ENCODE peak calls at places on chromosome X, in seven cellular contexts. One of them, this sample, is unnamed.

GRCh38 chrX:30971761-30972603 is 82.9 kb upstream of the TAB3 start:
- DNase-seq in uterus: no peak
- DNase-seq in upper lobe of left lung: peak; percentile 28
- DNase-seq in ovary: peak; percentile 18
- DNase-seq in testis: peak; percentile 48
- DNase-seq in astrocyte: peak; percentile 18
- DNase-seq in aorta: no peak
- DNase-seq in this sample: peak; percentile 63

GRCh38 chrX:105618393-105619101 is 203.8 kb upstream of the NRK start:
- DNase-seq in uterus: no peak
- DNase-seq in upper lobe of left lung: no peak
- DNase-seq in astrocyte: no peak
- DNase-seq in ovary: no peak
- DNase-seq in aorta: no peak
- DNase-seq in testis: no peak
- DNase-seq in this sample: no peak

GRCh38 chrX:133365886-133366611 is 49.2 kb downstream of the GPC4 start:
- DNase-seq in uterus: no peak
- DNase-seq in upper lobe of left lung: no peak
- DNase-seq in astrocyte: peak; percentile 80
- DNase-seq in ovary: no peak
- DNase-seq in aorta: no peak
- DNase-seq in testis: no peak
- DNase-seq in this sample: no peak

GRCh38 chrX:47316276-47317025 is 53.9 kb upstream of the ZNF157 start:
- DNase-seq in uterus: no peak
- DNase-seq in aorta: no peak
- DNase-seq in ovary: no peak
- DNase-seq in astrocyte: no peak
- DNase-seq in testis: no peak
- DNase-seq in upper lobe of left lung: no peak
- DNase-seq in this sample: peak; percentile 87

GRCh38 chrX:118698516-118699247 is 28.7 kb upstream of the IL13RA1 start:
- DNase-seq in astrocyte: no peak
- DNase-seq in aorta: no peak
- DNase-seq in upper lobe of left lung: no peak
- DNase-seq in testis: no peak
- DNase-seq in uterus: no peak
- DNase-seq in ovary: no peak
- DNase-seq in this sample: no peak

GRCh38 chrX:39438603-39439602 is 637.6 kb downstream of the MID1IP1 start:
- DNase-seq in aorta: no peak
- DNase-seq in ovary: no peak
- DNase-seq in upper lobe of left lung: no peak
- DNase-seq in uterus: no peak
- DNase-seq in testis: no peak
- DNase-seq in astrocyte: no peak
- DNase-seq in this sample: no peak

GRCh38 chrX:8036914-8037313 is 109.7 kb upstream of the PNPLA4 start:
- DNase-seq in ovary: no peak
- DNase-seq in aorta: no peak
- DNase-seq in uterus: no peak
- DNase-seq in testis: no peak
- DNase-seq in astrocyte: no peak
- DNase-seq in upper lobe of left lung: no peak
- DNase-seq in this sample: no peak

GRCh38 chrX:46477435-46477834 is 67.8 kb downstream of the ZNF674 start:
- DNase-seq in astrocyte: peak; percentile 33
- DNase-seq in ovary: no peak
- DNase-seq in aorta: no peak
- DNase-seq in upper lobe of left lung: no peak
- DNase-seq in uterus: no peak
- DNase-seq in testis: no peak
- DNase-seq in this sample: no peak

GRCh38 chrX:53435997-53436396 is 1.8 kb upstream of the HSD17B10 start:
- DNase-seq in astrocyte: peak; percentile 47
- DNase-seq in testis: peak; percentile 63
- DNase-seq in aorta: no peak
- DNase-seq in ovary: peak; percentile 72
- DNase-seq in uterus: peak; percentile 59
- DNase-seq in upper lobe of left lung: peak; percentile 75
- DNase-seq in this sample: peak; percentile 67

GRCh38 chrX:22122510-22122909 is 90.4 kb downstream of the PHEX start:
- DNase-seq in testis: no peak
- DNase-seq in upper lobe of left lung: no peak
- DNase-seq in astrocyte: peak; percentile 75
- DNase-seq in uterus: peak; percentile 45
- DNase-seq in ovary: no peak
- DNase-seq in aorta: no peak
- DNase-seq in this sample: no peak

GRCh38 chrX:50180073-50180940 is 20.5 kb downstream of the AKAP4 start:
- DNase-seq in aorta: no peak
- DNase-seq in astrocyte: no peak
- DNase-seq in testis: peak; percentile 26
- DNase-seq in ovary: no peak
- DNase-seq in uterus: no peak
- DNase-seq in upper lobe of left lung: no peak
- DNase-seq in this sample: no peak

GRCh38 chrX:111511477-111511876 is at the start of gene SERTM2:
- DNase-seq in ovary: no peak
- DNase-seq in aorta: no peak
- DNase-seq in astrocyte: peak; percentile 30
- DNase-seq in testis: no peak
- DNase-seq in upper lobe of left lung: no peak
- DNase-seq in uterus: no peak
- DNase-seq in this sample: no peak
- H3K4me3 ChIP-seq in ovary: peak within 1 kb of the TSS; percentile 11
- H3K4me3 ChIP-seq in aorta: no peak within 1 kb of the TSS
- H3K4me3 ChIP-seq in astrocyte: no peak within 1 kb of the TSS
- H3K4me3 ChIP-seq in testis: no peak within 1 kb of the TSS
- H3K4me3 ChIP-seq in upper lobe of left lung: no peak within 1 kb of the TSS
- H3K4me3 ChIP-seq in uterus: no peak within 1 kb of the TSS
- H3K4me3 ChIP-seq in this sample: no peak within 1 kb of the TSS

GRCh38 chrX:71927040-71927439 is 16.4 kb downstream of the NHSL2 start:
- DNase-seq in ovary: no peak
- DNase-seq in aorta: no peak
- DNase-seq in testis: no peak
- DNase-seq in uterus: no peak
- DNase-seq in astrocyte: no peak
- DNase-seq in upper lobe of left lung: no peak
- DNase-seq in this sample: no peak
- H3K9me3 ChIP-seq in ovary: no peaks in the 10 kb centered on the region
- H3K9me3 ChIP-seq in aorta: no peaks in the 10 kb centered on the region
- H3K9me3 ChIP-seq in testis: no peaks in the 10 kb centered on the region
- H3K9me3 ChIP-seq in uterus: no peaks in the 10 kb centered on the region
- H3K9me3 ChIP-seq in astrocyte: no peaks in the 10 kb centered on the region
- H3K9me3 ChIP-seq in upper lobe of left lung: no peaks in the 10 kb centered on the region
- H3K9me3 ChIP-seq in this sample: no peaks in the 10 kb centered on the region

GRCh38 chrX:155779831-155780230 is 101.3 kb upstream of the VAMP7 start:
- DNase-seq in ovary: no peak
- DNase-seq in testis: no peak
- DNase-seq in astrocyte: no peak
- DNase-seq in uterus: no peak
- DNase-seq in upper lobe of left lung: no peak
- DNase-seq in aorta: no peak
- DNase-seq in this sample: no peak

GRCh38 chrX:155778844-155779553 is 102.1 kb upstream of the VAMP7 start:
- DNase-seq in aorta: no peak
- DNase-seq in ovary: no peak
- DNase-seq in testis: no peak
- DNase-seq in uterus: no peak
- DNase-seq in astrocyte: no peak
- DNase-seq in upper lobe of left lung: no peak
- DNase-seq in this sample: no peak

DNA sequence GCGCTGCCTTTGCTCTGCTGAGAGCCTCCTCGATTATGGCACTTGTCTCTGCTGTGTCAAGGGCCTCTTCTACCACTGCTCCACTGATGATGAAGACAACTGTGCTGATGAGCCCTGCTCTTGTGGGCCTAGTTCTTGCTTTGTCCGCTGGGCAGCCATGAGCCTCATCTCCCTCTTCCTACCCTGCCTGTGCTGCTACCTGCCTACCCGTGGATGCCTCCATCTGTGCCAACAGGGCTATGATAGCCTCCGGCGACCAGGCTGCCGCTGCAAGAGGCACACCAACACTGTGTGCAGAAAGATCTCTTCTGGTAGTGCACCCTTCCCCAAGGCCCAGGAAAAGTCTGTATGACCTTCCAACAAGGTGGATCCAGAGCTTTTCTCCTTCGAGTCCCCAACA is 106.8 kb upstream of the VAMP7 start:
- DNase-seq in astrocyte: no peak
- DNase-seq in ovary: no peak
- DNase-seq in uterus: no peak
- DNase-seq in aorta: no peak
- DNase-seq in upper lobe of left lung: no peak
- DNase-seq in testis: no peak
- DNase-seq in this sample: no peak
- H3K36me3 ChIP-seq in astrocyte: no peaks in the 10 kb centered on the region
- H3K36me3 ChIP-seq in ovary: no peaks in the 10 kb centered on the region
- H3K36me3 ChIP-seq in uterus: no peaks in the 10 kb centered on the region
- H3K36me3 ChIP-seq in aorta: no peaks in the 10 kb centered on the region
- H3K36me3 ChIP-seq in upper lobe of left lung: no peaks in the 10 kb centered on the region
- H3K36me3 ChIP-seq in testis: no peaks in the 10 kb centered on the region
- H3K36me3 ChIP-seq in this sample: no peaks in the 10 kb centered on the region

GRCh38 chrX:43589735-43590515 is 66.2 kb upstream of the MAOA start:
- DNase-seq in testis: no peak
- DNase-seq in upper lobe of left lung: no peak
- DNase-seq in aorta: no peak
- DNase-seq in ovary: peak; percentile 25
- DNase-seq in uterus: no peak
- DNase-seq in astrocyte: no peak
- DNase-seq in this sample: no peak
- H3K4me3 ChIP-seq in testis: no peak overlapping the region
- H3K4me3 ChIP-seq in upper lobe of left lung: no peak overlapping the region
- H3K4me3 ChIP-seq in aorta: no peak overlapping the region
- H3K4me3 ChIP-seq in ovary: no peak overlapping the region
- H3K4me3 ChIP-seq in uterus: no peak overlapping the region
- H3K4me3 ChIP-seq in astrocyte: no peak overlapping the region
- H3K4me3 ChIP-seq in this sample: no peak overlapping the region

GRCh38 chrX:143461616-143462015 is 55.7 kb downstream of the SPANXN3 start:
- DNase-seq in aorta: no peak
- DNase-seq in ovary: no peak
- DNase-seq in astrocyte: no peak
- DNase-seq in upper lobe of left lung: no peak
- DNase-seq in uterus: no peak
- DNase-seq in testis: no peak
- DNase-seq in this sample: no peak
- H3K9me3 ChIP-seq in aorta: no peaks in the 10 kb centered on the region
- H3K9me3 ChIP-seq in ovary: no peaks in the 10 kb centered on the region
- H3K9me3 ChIP-seq in astrocyte: no peaks in the 10 kb centered on the region
- H3K9me3 ChIP-seq in upper lobe of left lung: no peaks in the 10 kb centered on the region
- H3K9me3 ChIP-seq in uterus: no peaks in the 10 kb centered on the region
- H3K9me3 ChIP-seq in testis: no peaks in the 10 kb centered on the region
- H3K9me3 ChIP-seq in this sample: no peaks in the 10 kb centered on the region

GRCh38 chrX:139770366-139770765 is 62.4 kb upstream of the MCF2 start:
- DNase-seq in astrocyte: no peak
- DNase-seq in ovary: no peak
- DNase-seq in upper lobe of left lung: no peak
- DNase-seq in aorta: no peak
- DNase-seq in uterus: no peak
- DNase-seq in testis: no peak
- DNase-seq in this sample: no peak
- H3K36me3 ChIP-seq in astrocyte: no peaks in the 10 kb centered on the region
- H3K36me3 ChIP-seq in ovary: no peaks in the 10 kb centered on the region
- H3K36me3 ChIP-seq in upper lobe of left lung: peaks cover 6% of the 10 kb centered on the region
- H3K36me3 ChIP-seq in aorta: no peaks in the 10 kb centered on the region
- H3K36me3 ChIP-seq in uterus: no peaks in the 10 kb centered on the region
- H3K36me3 ChIP-seq in testis: no peaks in the 10 kb centered on the region
- H3K36me3 ChIP-seq in this sample: peaks cover 67% of the 10 kb centered on the region

DNA sequence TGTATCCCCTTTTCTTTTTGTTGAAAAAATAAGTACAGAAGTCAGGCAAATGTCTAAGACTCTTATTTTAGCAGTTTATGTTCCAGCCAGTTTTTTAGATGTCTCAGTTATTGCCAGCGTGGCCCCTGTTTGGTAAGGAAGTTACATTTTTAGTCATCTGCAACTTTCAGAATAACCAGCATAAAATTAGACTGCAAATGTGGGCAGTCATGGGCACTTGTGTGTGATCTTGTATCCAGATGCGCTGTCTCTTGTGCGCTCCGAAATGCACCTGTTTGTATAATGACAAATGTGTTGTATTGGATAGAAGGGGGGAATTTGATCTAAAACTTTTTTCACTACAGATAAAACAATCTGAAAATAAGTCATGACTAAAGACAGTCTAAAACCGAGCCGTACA is 44.3 kb upstream of the CLCN4 start:
- DNase-seq in ovary: no peak
- DNase-seq in upper lobe of left lung: no peak
- DNase-seq in aorta: no peak
- DNase-seq in testis: no peak
- DNase-seq in astrocyte: no peak
- DNase-seq in uterus: no peak
- DNase-seq in this sample: no peak
- H3K4me3 ChIP-seq in ovary: no peak overlapping the region
- H3K4me3 ChIP-seq in upper lobe of left lung: no peak overlapping the region
- H3K4me3 ChIP-seq in aorta: no peak overlapping the region
- H3K4me3 ChIP-seq in testis: no peak overlapping the region
- H3K4me3 ChIP-seq in astrocyte: no peak overlapping the region
- H3K4me3 ChIP-seq in uterus: no peak overlapping the region
- H3K4me3 ChIP-seq in this sample: no peak overlapping the region

GRCh38 chrX:69746051-69746450 is 130.1 kb downstream of the EDA start:
- DNase-seq in aorta: no peak
- DNase-seq in astrocyte: no peak
- DNase-seq in ovary: no peak
- DNase-seq in upper lobe of left lung: no peak
- DNase-seq in uterus: no peak
- DNase-seq in testis: no peak
- DNase-seq in this sample: no peak
- H3K9me3 ChIP-seq in aorta: no peaks in the 10 kb centered on the region
- H3K9me3 ChIP-seq in astrocyte: no peaks in the 10 kb centered on the region
- H3K9me3 ChIP-seq in ovary: no peaks in the 10 kb centered on the region
- H3K9me3 ChIP-seq in upper lobe of left lung: no peaks in the 10 kb centered on the region
- H3K9me3 ChIP-seq in uterus: no peaks in the 10 kb centered on the region
- H3K9me3 ChIP-seq in testis: no peaks in the 10 kb centered on the region
- H3K9me3 ChIP-seq in this sample: no peaks in the 10 kb centered on the region

This sample was measured in HAP-1.